ENCODE peak calls at places on chromosomes 6 and 20, in ten cellular contexts. H is ACHN; T is dermis microvascular lymphatic vessel endothelial cell; V is NCI-H1417; K is stromal cell of bone marrow; F is adipocyte; O is osteoblast; S is GDM1; M is stimulated activated CD4-positive, alpha-beta T cell treated with anti-CD3 and anti-CD28 coated beads, Interleukin-2, amount 100 ng/mL, for 24 hours; Q is upper lobe of right lung. C is an unnamed sample.

GRCh38 chr6:160420969-160421556 is 72.9 kb downstream of the SLC22A3 start:
- DNase-seq in H (no peak), T (no peak), V (no peak), K (no peak), F (no peak), O (no peak), S (no peak), M (no peak), Q (no peak), C (no peak)

GRCh38 chr6:111736005-111736607 is 130.4 kb upstream of the TRAF3IP2 start:
- DNase-seq in H (no peak), T (no peak), V (no peak), K (no peak), F (no peak), O (no peak), S (no peak), M (no peak), Q (no peak), C (no peak)

GRCh38 chr6:138540468-138540867 is 41.2 kb upstream of the NHSL1 start:
- DNase-seq in H (no peak), T (no peak), V (no peak), K (peak; percentile 56), F (peak; percentile 92), O (peak; percentile 79), S (no peak), M (no peak), Q (no peak), C (no peak)

GRCh38 chr6:141594874-141595273 is 537.9 kb upstream of the GJE1 start:
- DNase-seq in H (no peak), T (no peak), V (no peak), K (no peak), F (no peak), O (no peak), S (no peak), M (no peak), Q (no peak), C (no peak)

GRCh38 chr6:107561325-107561724 is 71.4 kb downstream of the SOBP start:
- DNase-seq in H (no peak), T (no peak), V (no peak), K (no peak), F (no peak), O (no peak), S (no peak), M (no peak), Q (no peak), C (no peak)

GRCh38 chr6:168050225-168050796 is 28.7 kb downstream of the FRMD1 start:
- DNase-seq in H (no peak), T (no peak), V (no peak), K (no peak), F (no peak), O (no peak), S (no peak), M (no peak), Q (no peak), C (no peak)

GRCh38 chr6:106525885-106526280 is 103.4 kb downstream of the RTN4IP1 start:
- DNase-seq in H (peak; percentile 44), T (no peak), V (no peak), K (no peak), F (no peak), O (no peak), S (no peak), M (no peak), Q (no peak), C (no peak)

GRCh38 chr6:155030148-155030720 is 35.1 kb downstream of the TIAM2 start:
- DNase-seq in H (no peak), T (no peak), V (no peak), K (no peak), F (no peak), O (no peak), S (no peak), M (no peak), Q (no peak), C (no peak)

GRCh38 chr6:15077964-15078363 is 167.9 kb upstream of the JARID2 start:
- DNase-seq in H (no peak), T (no peak), V (no peak), K (no peak), F (no peak), O (peak; percentile 63), S (no peak), M (no peak), Q (no peak), C (no peak)

GRCh38 chr20:25257756-25258462 is 10.0 kb downstream of the PYGB start:
- DNase-seq in H (no peak), T (no peak), V (no peak), K (no peak), F (no peak), O (no peak), S (no peak), M (no peak), Q (no peak), C (no peak)

GRCh38 chr20:38725458-38725958 is 1.2 kb downstream of the SLC32A1 start:
- DNase-seq in H (no peak), T (no peak), V (no peak), K (no peak), F (no peak), O (peak; percentile 88), S (no peak), M (no peak), Q (no peak), C (no peak)

GRCh38 chr20:36548704-36549627 is 7.6 kb downstream of the MYL9 start:
- DNase-seq in H (no peak), T (no peak), V (no peak), K (no peak), F (no peak), O (peak; percentile 15), S (no peak), M (no peak), Q (no peak), C (no peak)

GRCh38 chr6:16238658-16239089 is 287 bp downstream of the GMPR start:
- DNase-seq in H (no peak), T (no peak), V (no peak), K (no peak), F (no peak), O (no peak), S (no peak), M (no peak), Q (no peak), C (no peak)

GRCh38 chr6:33029297-33030184 is 20.1 kb upstream of the HLA-DOA start:
- DNase-seq in H (no peak), T (no peak), V (no peak), K (peak; percentile 57), F (peak; percentile 7), O (peak; percentile 71), S (peak; percentile 88), M (no peak), Q (no peak), C (peak; percentile 43)

GRCh38 chr6:79946242-79946641 is 1.1 kb downstream of the ELOVL4 start:
- DNase-seq in H (peak; percentile 29), T (no peak), V (peak; percentile 11), K (no peak), F (peak; percentile 60), O (peak; percentile 43), S (no peak), M (no peak), Q (no peak), C (no peak)

GRCh38 chr20:10504893-10505292 is 69.8 kb downstream of the SLX4IP start:
- DNase-seq in H (no peak), T (no peak), V (no peak), K (no peak), F (peak; percentile 73), O (no peak), S (peak; percentile 8), M (no peak), Q (no peak), C (peak; percentile 87)

GRCh38 chr6:37302086-37302686 is 44.2 kb upstream of the TMEM217 start:
- DNase-seq in H (no peak), T (no peak), V (no peak), K (no peak), F (no peak), O (no peak), S (no peak), M (no peak), Q (no peak), C (peak; percentile 27)

GRCh38 chr20:52076164-52076563 is 115.4 kb downstream of the ZFP64 start:
- DNase-seq in H (no peak), T (no peak), V (no peak), K (no peak), F (peak; percentile 74), O (peak; percentile 66), S (no peak), M (no peak), Q (no peak), C (no peak)

GRCh38 chr20:31751126-31751525 is 12.0 kb downstream of the TPX2 start:
- DNase-seq in H (no peak), T (no peak), V (no peak), K (peak; percentile 87), F (peak; percentile 79), O (peak; percentile 47), S (no peak), M (no peak), Q (no peak), C (no peak)

GRCh38 chr20:25136643-25137559 is 55.0 kb upstream of the VSX1 start:
- DNase-seq in H (peak; percentile 92), T (no peak), V (no peak), K (peak; percentile 93), F (peak; percentile 87), O (peak; percentile 97), S (no peak), M (no peak), Q (no peak), C (no peak)

GRCh38 chr6:106181664-106182418 is 95.7 kb downstream of the PRDM1 start:
- DNase-seq in H (no peak), T (no peak), V (no peak), K (peak; percentile 60), F (peak; percentile 68), O (no peak), S (no peak), M (no peak), Q (no peak), C (peak; percentile 64)

GRCh38 chr6:167744681-167745659 is 81.7 kb upstream of the AFDN start:
- DNase-seq in H (no peak), T (no peak), V (no peak), K (no peak), F (no peak), O (peak; percentile 56), S (no peak), M (no peak), Q (no peak), C (peak; percentile 24)

GRCh38 chr20:13183005-13183404 is 38.1 kb upstream of the ISM1 start:
- DNase-seq in H (no peak), T (no peak), V (no peak), K (no peak), F (no peak), O (no peak), S (no peak), M (no peak), Q (no peak), C (no peak)

GRCh38 chr20:39574061-39574460 is 611.9 kb downstream of the DHX35 start:
- DNase-seq in H (no peak), T (peak; percentile 37), V (no peak), K (no peak), F (no peak), O (no peak), S (no peak), M (no peak), Q (no peak), C (no peak)

GRCh38 chr6:107690864-107691661 is 133.1 kb downstream of the SCML4 start:
- DNase-seq in H (no peak), T (no peak), V (peak; percentile 71), K (peak; percentile 92), F (peak; percentile 60), O (peak; percentile 90), S (no peak), M (no peak), Q (no peak), C (no peak)

C was measured in MV-4-11.